ENCODE peak calls at places on chromosomes 12 and 14, in five cellular contexts. S is RWPE1; Z is naive thymus-derived CD4-positive, alpha-beta T cell; D is PC-9; K is left colon. X is an unnamed sample.

GRCh38 chr14:21267431-21267845 is 1.8 kb downstream of the HNRNPC start:
- DNase-seq in S (no peak), Z (no peak), D (no peak), K (no peak), X (no peak)

GRCh38 chr14:70803321-70804110 is 5.8 kb downstream of the MAP3K9 start:
- DNase-seq in S (no peak), Z (no peak), D (no peak), K (no peak), X (no peak)

GRCh38 chr14:29668201-29668600 is 259.4 kb downstream of the PRKD1 start:
- DNase-seq in S (no peak), Z (no peak), D (no peak), K (no peak), X (no peak)

GRCh38 chr12:122880668-122881067 is 15.3 kb downstream of the VPS37B start:
- DNase-seq in S (no peak), Z (no peak), D (peak; percentile 28), K (peak; percentile 32), X (no peak)

GRCh38 chr12:67025543-67026114 is 243.5 kb upstream of the CAND1 start:
- DNase-seq in S (peak; percentile 80), Z (peak; percentile 8), D (no peak), K (peak; percentile 38), X (no peak)

GRCh38 chr14:70188608-70189540 is at the start of gene SLC8A3:
- DNase-seq in S (peak; percentile 35), Z (no peak), D (no peak), K (peak; percentile 7), X (no peak)

GRCh38 chr12:26736563-26737486 is 96.2 kb downstream of the ITPR2 start:
- DNase-seq in S (peak; percentile 45), Z (no peak), D (no peak), K (no peak), X (no peak)

GRCh38 chr12:130476451-130476850 is 138.8 kb downstream of the PIWIL1 start:
- DNase-seq in S (no peak), Z (no peak), D (no peak), K (no peak), X (no peak)

GRCh38 chr14:103731916-103732867 is 16.6 kb downstream of the ZFYVE21 start:
- DNase-seq in S (no peak), Z (no peak), D (no peak), K (no peak), X (no peak)

GRCh38 chr12:25364529-25365339 is 114.0 kb upstream of the KRAS start:
- DNase-seq in S (no peak), Z (no peak), D (no peak), K (no peak), X (no peak)

GRCh38 chr12:124567673-124568373 is 411 bp upstream of the NCOR2 start:
- DNase-seq in S (peak; percentile 89), Z (peak; percentile 80), D (no peak), K (peak; percentile 92), X (peak; percentile 37)

GRCh38 chr14:103102689-103103260 is 8.2 kb downstream of the EXOC3L4 start:
- DNase-seq in S (no peak), Z (no peak), D (no peak), K (no peak), X (no peak)

GRCh38 chr12:19034937-19035336 is 94.6 kb upstream of the PLEKHA5 start:
- DNase-seq in S (no peak), Z (no peak), D (no peak), K (no peak), X (no peak)

GRCh38 chr14:99350751-99351150 is 78.8 kb upstream of the BCL11B start:
- DNase-seq in S (no peak), Z (no peak), D (no peak), K (no peak), X (no peak)

GRCh38 chr12:113439606-113440030 is 17.4 kb downstream of the SDSL start:
- DNase-seq in S (peak; percentile 41), Z (no peak), D (no peak), K (no peak), X (no peak)

GRCh38 chr12:6540181-6540877 is 6.0 kb downstream of the GAPDH start:
- DNase-seq in S (peak; percentile 95), Z (peak; percentile 45), D (peak; percentile 87), K (peak; percentile 95), X (peak; percentile 81)

GRCh38 chr14:60721331-60722162 is 2.6 kb downstream of the SIX4 start:
- DNase-seq in S (peak; percentile 59), Z (no peak), D (peak; percentile 47), K (peak; percentile 44), X (no peak)

GRCh38 chr12:224330-224729 is 10.4 kb upstream of the SLC6A12 start:
- DNase-seq in S (no peak), Z (no peak), D (no peak), K (no peak), X (no peak)

GRCh38 chr14:59333668-59334067 is 131.5 kb downstream of the GPR135 start:
- DNase-seq in S (peak; percentile 65), Z (no peak), D (peak; percentile 89), K (no peak), X (peak; percentile 29)

GRCh38 chr14:96888593-96888992 is 91.4 kb downstream of the VRK1 start:
- DNase-seq in S (no peak), Z (no peak), D (no peak), K (no peak), X (no peak)

GRCh38 chr12:52038447-52038846 is 12.8 kb upstream of the NR4A1 start:
- DNase-seq in S (no peak), Z (no peak), D (no peak), K (no peak), X (no peak)

GRCh38 chr14:89365071-89365801 is 51.8 kb downstream of the FOXN3 start:
- DNase-seq in S (no peak), Z (peak; percentile 68), D (no peak), K (peak; percentile 14), X (no peak)

GRCh38 chr12:103841690-103842584 is 903 bp upstream of the NT5DC3 start:
- DNase-seq in S (peak; percentile 93), Z (peak; percentile 7), D (peak; percentile 99), K (peak; percentile 62), X (peak; percentile 87)

GRCh38 chr12:75345531-75345930 is 11.1 kb downstream of the GLIPR1L1 start:
- DNase-seq in S (no peak), Z (no peak), D (no peak), K (no peak), X (no peak)

GRCh38 chr12:116582610-116583009 is 23.4 kb downstream of the MAP1LC3B2 start:
- DNase-seq in S (no peak), Z (no peak), D (no peak), K (no peak), X (no peak)

GRCh38 chr14:39276579-39277114 is 42.9 kb downstream of the MIA2 start:
- DNase-seq in S (no peak), Z (no peak), D (no peak), K (no peak), X (no peak)

GRCh38 chr14:103138483-103139370 is 15.5 kb downstream of the TNFAIP2 start:
- DNase-seq in S (no peak), Z (no peak), D (no peak), K (no peak), X (no peak)

GRCh38 chr12:1826867-1827705 is 6.7 kb downstream of the LRTM2 start:
- DNase-seq in S (no peak), Z (no peak), D (no peak), K (no peak), X (no peak)

GRCh38 chr12:106767954-106768501 is 6.5 kb upstream of the RIC8B start:
- DNase-seq in S (no peak), Z (no peak), D (peak; percentile 51), K (no peak), X (no peak)

GRCh38 chr12:31119531-31120211 is 46.0 kb downstream of the DDX11 start:
- DNase-seq in S (no peak), Z (no peak), D (no peak), K (no peak), X (no peak)

GRCh38 chr14:79011920-79012204 is 841.7 kb downstream of the NRXN3 start:
- DNase-seq in S (peak; percentile 46), Z (no peak), D (peak; percentile 87), K (no peak), X (no peak)

GRCh38 chr14:75143761-75144527 is 17.1 kb upstream of the NEK9 start:
- DNase-seq in S (no peak), Z (no peak), D (no peak), K (no peak), X (no peak)

GRCh38 chr12:109571773-109572505 is 1.4 kb downstream of the MMAB start:
- DNase-seq in S (no peak), Z (no peak), D (no peak), K (no peak), X (no peak)

GRCh38 chr12:116955382-116956021 is 44.8 kb downstream of the FBXW8 start:
- DNase-seq in S (peak; percentile 75), Z (peak; percentile 33), D (peak; percentile 81), K (peak; percentile 34), X (peak; percentile 78)

GRCh38 chr12:92363295-92364146 is 217.9 kb upstream of the BTG1 start:
- DNase-seq in S (no peak), Z (peak; percentile 66), D (no peak), K (peak; percentile 50), X (no peak)

GRCh38 chr12:45570501-45570900 is 159.0 kb upstream of the ARID2 start:
- DNase-seq in S (no peak), Z (no peak), D (no peak), K (no peak), X (no peak)

GRCh38 chr12:51442324-51442723 is 17.7 kb downstream of the SLC4A8 start:
- DNase-seq in S (no peak), Z (no peak), D (no peak), K (no peak), X (no peak)

GRCh38 chr14:60506985-60507829 is 1.7 kb upstream of the SIX6 start:
- DNase-seq in S (no peak), Z (no peak), D (no peak), K (no peak), X (no peak)

GRCh38 chr14:34356267-34356660 is 105.8 kb downstream of the SPTSSA start:
- DNase-seq in S (no peak), Z (no peak), D (no peak), K (no peak), X (peak; percentile 33)

X was measured in epithelial cell of prostate.